ENCODE peak calls at places on chromosomes 7 and 10, in seven cellular contexts. One of them, this sample, is unnamed.

GRCh38 chr7:22664988-22665798 is 61.8 kb upstream of the IL6 start:
- DNase-seq in A549: no peak
- DNase-seq in GM23248: no peak
- DNase-seq in Peyer's patch: no peak
- DNase-seq in colonic mucosa: no peak
- DNase-seq in body of pancreas: no peak
- DNase-seq in HepG2: no peak
- DNase-seq in this sample: no peak

GRCh38 chr10:58367049-58367448 is 18.2 kb upstream of the TFAM start:
- DNase-seq in A549: no peak
- DNase-seq in GM23248: no peak
- DNase-seq in Peyer's patch: no peak
- DNase-seq in colonic mucosa: no peak
- DNase-seq in body of pancreas: no peak
- DNase-seq in HepG2: no peak
- DNase-seq in this sample: no peak

GRCh38 chr10:131226831-131227740 is 84.4 kb downstream of the TCERG1L start:
- DNase-seq in A549: no peak
- DNase-seq in GM23248: no peak
- DNase-seq in Peyer's patch: no peak
- DNase-seq in colonic mucosa: no peak
- DNase-seq in body of pancreas: no peak
- DNase-seq in HepG2: no peak
- DNase-seq in this sample: peak

GRCh38 chr10:87928996-87929395 is 65.6 kb downstream of the PTEN start:
- DNase-seq in A549: no peak
- DNase-seq in GM23248: no peak
- DNase-seq in Peyer's patch: no peak
- DNase-seq in colonic mucosa: no peak
- DNase-seq in body of pancreas: no peak
- DNase-seq in HepG2: no peak
- DNase-seq in this sample: no peak

GRCh38 chr7:4931932-4932331 is 27.1 kb downstream of the MMD2 start:
- DNase-seq in A549: no peak
- DNase-seq in GM23248: no peak
- DNase-seq in Peyer's patch: no peak
- DNase-seq in colonic mucosa: no peak
- DNase-seq in body of pancreas: peak
- DNase-seq in HepG2: peak
- DNase-seq in this sample: no peak

GRCh38 chr10:3126741-3127342 is 45.7 kb downstream of the PITRM1 start:
- DNase-seq in A549: no peak
- DNase-seq in GM23248: no peak
- DNase-seq in Peyer's patch: peak
- DNase-seq in colonic mucosa: no peak
- DNase-seq in body of pancreas: peak
- DNase-seq in HepG2: no peak
- DNase-seq in this sample: no peak

GRCh38 chr7:135492151-135492550 is 17.8 kb downstream of the CNOT4 start:
- DNase-seq in A549: no peak
- DNase-seq in GM23248: no peak
- DNase-seq in Peyer's patch: no peak
- DNase-seq in colonic mucosa: no peak
- DNase-seq in body of pancreas: no peak
- DNase-seq in HepG2: no peak
- DNase-seq in this sample: no peak

GRCh38 chr10:72980348-72980747 is 25.7 kb upstream of the PLA2G12B start:
- DNase-seq in A549: no peak
- DNase-seq in GM23248: no peak
- DNase-seq in Peyer's patch: no peak
- DNase-seq in colonic mucosa: no peak
- DNase-seq in body of pancreas: no peak
- DNase-seq in HepG2: no peak
- DNase-seq in this sample: no peak

GRCh38 chr10:70909326-70909935 is 21.1 kb upstream of the PCBD1 start:
- DNase-seq in A549: no peak
- DNase-seq in GM23248: no peak
- DNase-seq in Peyer's patch: no peak
- DNase-seq in colonic mucosa: no peak
- DNase-seq in body of pancreas: no peak
- DNase-seq in HepG2: no peak
- DNase-seq in this sample: no peak

GRCh38 chr10:34403512-34403911 is 411.6 kb downstream of the PARD3 start:
- DNase-seq in A549: no peak
- DNase-seq in GM23248: no peak
- DNase-seq in Peyer's patch: no peak
- DNase-seq in colonic mucosa: no peak
- DNase-seq in body of pancreas: no peak
- DNase-seq in HepG2: no peak
- DNase-seq in this sample: no peak

GRCh38 chr7:152523916-152524315 is 88.1 kb upstream of the KMT2C start:
- DNase-seq in A549: no peak
- DNase-seq in GM23248: no peak
- DNase-seq in Peyer's patch: no peak
- DNase-seq in colonic mucosa: no peak
- DNase-seq in body of pancreas: no peak
- DNase-seq in HepG2: no peak
- DNase-seq in this sample: no peak

GRCh38 chr7:85021090-85021704 is 165.7 kb downstream of the SEMA3D start:
- DNase-seq in A549: peak
- DNase-seq in GM23248: peak
- DNase-seq in Peyer's patch: no peak
- DNase-seq in colonic mucosa: no peak
- DNase-seq in body of pancreas: no peak
- DNase-seq in HepG2: no peak
- DNase-seq in this sample: no peak

GRCh38 chr10:71302451-71302850 is 16.6 kb upstream of the SLC29A3 start:
- DNase-seq in A549: no peak
- DNase-seq in GM23248: no peak
- DNase-seq in Peyer's patch: no peak
- DNase-seq in colonic mucosa: no peak
- DNase-seq in body of pancreas: no peak
- DNase-seq in HepG2: no peak
- DNase-seq in this sample: no peak

GRCh38 chr10:124597677-124598165 is 136.1 kb downstream of the LHPP start:
- DNase-seq in A549: no peak
- DNase-seq in GM23248: no peak
- DNase-seq in Peyer's patch: no peak
- DNase-seq in colonic mucosa: no peak
- DNase-seq in body of pancreas: no peak
- DNase-seq in HepG2: no peak
- DNase-seq in this sample: peak

GRCh38 chr10:485776-486572 is 203.5 kb downstream of the DIP2C start:
- DNase-seq in A549: no peak
- DNase-seq in GM23248: peak
- DNase-seq in Peyer's patch: peak
- DNase-seq in colonic mucosa: peak
- DNase-seq in body of pancreas: no peak
- DNase-seq in HepG2: no peak
- DNase-seq in this sample: no peak

GRCh38 chr10:97025613-97026242 is 160.0 kb downstream of the SLIT1 start:
- DNase-seq in A549: peak
- DNase-seq in GM23248: peak
- DNase-seq in Peyer's patch: peak
- DNase-seq in colonic mucosa: peak
- DNase-seq in body of pancreas: peak
- DNase-seq in HepG2: peak
- DNase-seq in this sample: peak

GRCh38 chr7:138935438-138936079 is 45.6 kb downstream of the KIAA1549 start:
- DNase-seq in A549: peak
- DNase-seq in GM23248: peak
- DNase-seq in Peyer's patch: no peak
- DNase-seq in colonic mucosa: no peak
- DNase-seq in body of pancreas: peak
- DNase-seq in HepG2: no peak
- DNase-seq in this sample: no peak

DNA sequence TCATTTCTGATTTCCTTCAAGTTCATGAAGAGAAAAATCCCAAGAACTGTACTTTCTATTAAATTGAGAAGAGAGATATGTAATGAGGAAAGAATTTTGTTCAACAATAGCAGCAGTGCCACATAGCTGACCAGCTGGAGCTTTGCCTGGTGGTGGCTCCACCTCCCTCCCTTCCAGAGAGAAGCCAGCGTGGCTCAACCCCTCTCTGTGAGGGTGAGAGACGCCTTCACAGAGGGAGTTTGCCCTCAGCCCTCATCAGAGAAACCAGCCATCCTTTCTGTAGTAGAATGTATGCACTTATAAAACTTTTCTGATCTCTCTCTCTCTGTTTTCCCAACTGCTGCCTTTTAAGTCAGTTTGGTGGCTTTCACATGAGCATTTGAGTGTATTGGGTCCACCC is 20.5 kb upstream of the COL1A2 start:
- DNase-seq in A549: no peak
- DNase-seq in GM23248: peak
- DNase-seq in Peyer's patch: peak
- DNase-seq in colonic mucosa: peak
- DNase-seq in body of pancreas: peak
- DNase-seq in HepG2: no peak
- DNase-seq in this sample: no peak
- H3K4me3 ChIP-seq in A549: no peak
- H3K4me3 ChIP-seq in GM23248: peak
- H3K4me3 ChIP-seq in Peyer's patch: no peak
- H3K4me3 ChIP-seq in colonic mucosa: no peak
- H3K4me3 ChIP-seq in body of pancreas: no peak
- H3K4me3 ChIP-seq in HepG2: no peak
- H3K4me3 ChIP-seq in this sample: no peak

GRCh38 chr10:59388577-59388976 is 26.2 kb upstream of the FAM13C start:
- DNase-seq in A549: no peak
- DNase-seq in GM23248: no peak
- DNase-seq in Peyer's patch: no peak
- DNase-seq in colonic mucosa: no peak
- DNase-seq in body of pancreas: no peak
- DNase-seq in HepG2: no peak
- DNase-seq in this sample: no peak
- H3K27ac ChIP-seq in A549: no peak
- H3K27ac ChIP-seq in GM23248: peak
- H3K27ac ChIP-seq in Peyer's patch: no peak
- H3K27ac ChIP-seq in colonic mucosa: no peak
- H3K27ac ChIP-seq in body of pancreas: no peak
- H3K27ac ChIP-seq in HepG2: no peak
- H3K27ac ChIP-seq in this sample: no peak

GRCh38 chr7:12423355-12423994 is 19.8 kb upstream of the VWDE start:
- DNase-seq in A549: no peak
- DNase-seq in GM23248: peak
- DNase-seq in Peyer's patch: no peak
- DNase-seq in colonic mucosa: no peak
- DNase-seq in body of pancreas: no peak
- DNase-seq in HepG2: no peak
- DNase-seq in this sample: no peak

GRCh38 chr7:12418452-12418851 is 14.8 kb upstream of the VWDE start:
- DNase-seq in A549: no peak
- DNase-seq in GM23248: no peak
- DNase-seq in Peyer's patch: no peak
- DNase-seq in colonic mucosa: no peak
- DNase-seq in body of pancreas: no peak
- DNase-seq in HepG2: no peak
- DNase-seq in this sample: no peak

GRCh38 chr7:12422449-12423320 is 19.0 kb upstream of the VWDE start:
- DNase-seq in A549: no peak
- DNase-seq in GM23248: peak
- DNase-seq in Peyer's patch: no peak
- DNase-seq in colonic mucosa: no peak
- DNase-seq in body of pancreas: no peak
- DNase-seq in HepG2: no peak
- DNase-seq in this sample: no peak

DNA sequence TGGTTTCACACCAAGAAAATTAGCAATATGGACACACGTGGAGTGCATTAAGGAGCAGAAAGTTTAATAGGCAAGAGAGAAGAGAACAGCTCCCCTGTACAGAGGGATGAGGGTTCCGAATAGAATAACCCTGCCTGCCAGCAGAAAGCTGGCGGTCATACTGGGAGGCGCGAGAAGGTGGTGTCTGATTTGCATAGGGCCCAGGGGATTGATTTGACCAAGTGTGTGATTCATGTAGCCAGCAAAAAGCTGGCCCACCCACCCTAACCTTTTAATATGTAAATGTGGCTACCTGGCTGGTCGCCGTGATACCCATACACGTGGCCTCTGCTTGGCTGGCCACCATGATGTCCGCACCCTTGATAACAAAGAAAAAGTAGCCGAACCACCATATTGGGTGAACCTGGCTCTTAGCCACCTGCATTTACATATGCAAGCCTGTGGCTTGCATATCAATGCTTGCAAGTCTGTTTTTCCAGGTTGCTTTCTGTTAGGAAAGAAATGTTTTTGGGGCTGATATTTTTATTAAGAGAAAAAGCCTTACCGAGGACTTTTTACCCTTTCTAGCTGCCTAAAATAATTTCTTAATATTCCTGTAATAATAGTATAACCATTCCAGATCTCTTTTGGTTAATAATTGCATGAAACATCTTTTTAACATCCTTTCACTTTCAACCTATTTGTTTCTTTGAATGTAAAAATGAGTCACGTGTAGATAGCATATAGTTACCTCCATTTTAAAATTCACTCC is 20.5 kb upstream of the VWDE start:
- DNase-seq in A549: no peak
- DNase-seq in GM23248: no peak
- DNase-seq in Peyer's patch: no peak
- DNase-seq in colonic mucosa: no peak
- DNase-seq in body of pancreas: no peak
- DNase-seq in HepG2: no peak
- DNase-seq in this sample: no peak
- H3K4me3 ChIP-seq in A549: no peak
- H3K4me3 ChIP-seq in GM23248: peak
- H3K4me3 ChIP-seq in Peyer's patch: no peak
- H3K4me3 ChIP-seq in colonic mucosa: no peak
- H3K4me3 ChIP-seq in body of pancreas: no peak
- H3K4me3 ChIP-seq in HepG2: no peak
- H3K4me3 ChIP-seq in this sample: no peak

GRCh38 chr10:78589687-78590086 is 479.1 kb upstream of the ZMIZ1 start:
- DNase-seq in A549: no peak
- DNase-seq in GM23248: no peak
- DNase-seq in Peyer's patch: peak
- DNase-seq in colonic mucosa: peak
- DNase-seq in body of pancreas: no peak
- DNase-seq in HepG2: peak
- DNase-seq in this sample: no peak
- H3K27ac ChIP-seq in A549: no peak
- H3K27ac ChIP-seq in GM23248: no peak
- H3K27ac ChIP-seq in Peyer's patch: no peak
- H3K27ac ChIP-seq in colonic mucosa: peak
- H3K27ac ChIP-seq in body of pancreas: no peak
- H3K27ac ChIP-seq in HepG2: peak
- H3K27ac ChIP-seq in this sample: no peak

GRCh38 chr7:126768836-126769235 is 483.9 kb downstream of the GRM8 start:
- DNase-seq in A549: no peak
- DNase-seq in GM23248: no peak
- DNase-seq in Peyer's patch: no peak
- DNase-seq in colonic mucosa: no peak
- DNase-seq in body of pancreas: no peak
- DNase-seq in HepG2: no peak
- DNase-seq in this sample: no peak
- H3K4me3 ChIP-seq in A549: no peak
- H3K4me3 ChIP-seq in GM23248: no peak
- H3K4me3 ChIP-seq in Peyer's patch: no peak
- H3K4me3 ChIP-seq in colonic mucosa: no peak
- H3K4me3 ChIP-seq in body of pancreas: no peak
- H3K4me3 ChIP-seq in HepG2: no peak
- H3K4me3 ChIP-seq in this sample: no peak